ENCODE peak calls at places on chromosome 3, in seven cellular contexts. N is iPS DF 6.9, E is left lung, U is OCI-LY7, G is psoas muscle, C is uterus, L is lower lobe of right lung. B is an unnamed sample.

GRCh38 chr3:170357920-170358854 is 672 bp downstream of the SKIL start:
- DNase-seq in N (no peak), L (peak; percentile 92), G (peak; percentile 90), U (peak; percentile 80), E (peak; percentile 96), C (peak; percentile 85), B (peak; percentile 67)

GRCh38 chr3:134057006-134057832 is 27.5 kb upstream of the SLCO2A1 start:
- DNase-seq in L (no peak), C (no peak), E (no peak), G (no peak), U (no peak), N (no peak), B (no peak)

GRCh38 chr3:14640157-14640562 is 11.4 kb upstream of the CCDC174 start:
- DNase-seq in N (no peak), U (no peak), E (no peak), G (no peak), L (no peak), C (no peak), B (no peak)

GRCh38 chr3:136209921-136210320 is 13.8 kb upstream of the MSL2 start:
- DNase-seq in C (no peak), E (no peak), N (no peak), L (no peak), U (no peak), G (no peak), B (no peak)

GRCh38 chr3:155243512-155243921 is 50.0 kb downstream of the STRIT1 start:
- DNase-seq in L (no peak), N (no peak), E (no peak), U (no peak), G (no peak), C (no peak), B (no peak)

GRCh38 chr3:79602385-79602784 is 165.4 kb downstream of the ROBO1 start:
- DNase-seq in G (no peak), U (no peak), N (no peak), E (no peak), L (no peak), C (no peak), B (no peak)

GRCh38 chr3:40137586-40138295 is 171.8 kb upstream of the EIF1B start:
- DNase-seq in U (no peak), C (no peak), E (no peak), N (no peak), L (no peak), G (no peak), B (no peak)

GRCh38 chr3:24495334-24495994 is 814 bp upstream of the THRB start:
- DNase-seq in L (peak; percentile 77), N (no peak), G (peak; percentile 62), E (peak; percentile 85), C (peak; percentile 42), U (no peak), B (no peak)

GRCh38 chr3:53773586-53774368 is 72.4 kb downstream of the CHDH start:
- DNase-seq in C (peak; percentile 67), E (no peak), L (no peak), N (no peak), U (no peak), G (no peak), B (no peak)

GRCh38 chr3:101762041-101762646 is 16.9 kb upstream of the NXPE3 start:
- DNase-seq in U (no peak), L (no peak), C (no peak), E (no peak), N (no peak), G (no peak), B (no peak)

GRCh38 chr3:101758224-101758623 is 20.8 kb upstream of the NXPE3 start:
- DNase-seq in G (no peak), L (no peak), C (no peak), U (no peak), N (no peak), E (no peak), B (no peak)
- H3K36me3 ChIP-seq in G (peaks cover 66% of the 10 kb centered on the region), L (peaks cover 50% of the 10 kb centered on the region), C (no peaks in the 10 kb centered on the region), U (peaks cover 90% of the 10 kb centered on the region), N (peaks cover 16% of the 10 kb centered on the region), E (peaks cover 50% of the 10 kb centered on the region), B (peaks cover 15% of the 10 kb centered on the region)

GRCh38 chr3:183538475-183538874 is 17.0 kb downstream of the KLHL6 start:
- DNase-seq in C (no peak), U (no peak), G (no peak), N (no peak), E (no peak), L (no peak), B (no peak)

GRCh38 chr3:183541738-183542137 is 13.8 kb downstream of the KLHL6 start:
- DNase-seq in N (no peak), C (no peak), G (no peak), U (no peak), L (no peak), E (peak; percentile 79), B (no peak)

GRCh38 chr3:183540501-183541234 is 14.8 kb downstream of the KLHL6 start:
- DNase-seq in N (no peak), C (no peak), L (peak; percentile 60), G (no peak), E (peak; percentile 84), U (no peak), B (no peak)

GRCh38 chr3:183541235-183541655 is 14.3 kb downstream of the KLHL6 start:
- DNase-seq in E (no peak), C (no peak), N (no peak), U (peak; percentile 51), G (no peak), L (no peak), B (no peak)

DNA sequence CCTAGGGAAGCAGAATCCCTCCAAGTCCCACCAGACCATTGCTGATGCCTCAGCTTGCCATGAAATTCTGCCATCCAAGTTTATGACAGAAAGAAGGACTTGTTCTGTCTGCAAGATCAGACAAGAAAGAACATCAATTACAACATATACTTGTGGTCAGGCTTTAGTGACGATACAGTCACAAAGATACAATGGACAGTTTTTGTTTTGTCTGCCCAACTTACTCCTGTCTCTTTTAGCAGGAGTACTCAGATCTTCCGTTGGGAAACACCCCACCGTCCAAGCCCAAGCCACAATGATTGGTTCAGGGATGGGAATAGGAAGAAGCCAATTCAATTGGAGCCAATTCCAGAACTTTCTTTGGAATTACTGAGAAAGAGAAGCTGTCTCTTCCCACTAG is 15.7 kb downstream of the KLHL6 start:
- DNase-seq in L (no peak), G (no peak), C (no peak), U (no peak), N (no peak), E (no peak), B (no peak)
- H3K4me1 ChIP-seq in L (peaks cover 44% of the 10 kb centered on the region), G (peaks cover 19% of the 10 kb centered on the region), C (no peaks in the 10 kb centered on the region), U (peaks cover 100% of the 10 kb centered on the region), N (peaks cover under 1% of the 10 kb centered on the region), E (peaks cover 68% of the 10 kb centered on the region), B (peaks cover 41% of the 10 kb centered on the region)

GRCh38 chr3:83715307-83715706 is 1243.5 kb upstream of the CADM2 start:
- DNase-seq in U (no peak), G (no peak), C (no peak), E (no peak), L (no peak), N (no peak), B (no peak)
- H3K36me3 ChIP-seq in U (no peaks in the 10 kb centered on the region), G (no peaks in the 10 kb centered on the region), C (no peaks in the 10 kb centered on the region), E (no peaks in the 10 kb centered on the region), L (no peaks in the 10 kb centered on the region), N (no peaks in the 10 kb centered on the region), B (no peaks in the 10 kb centered on the region)

GRCh38 chr3:188164248-188164687 is 10.3 kb downstream of the LPP start:
- DNase-seq in U (no peak), E (no peak), C (no peak), G (no peak), L (no peak), N (no peak), B (no peak)

GRCh38 chr3:188165596-188165995 is 11.6 kb downstream of the LPP start:
- DNase-seq in C (no peak), N (no peak), E (no peak), U (no peak), G (no peak), L (no peak), B (no peak)

GRCh38 chr3:188169826-188170455 is 16.0 kb downstream of the LPP start:
- DNase-seq in L (no peak), C (peak; percentile 77), E (no peak), G (peak; percentile 41), N (no peak), U (no peak), B (no peak)

GRCh38 chr3:188170461-188171459 is 16.8 kb downstream of the LPP start:
- DNase-seq in N (no peak), U (peak; percentile 35), E (no peak), G (no peak), C (no peak), L (no peak), B (no peak)

GRCh38 chr3:188166471-188166870 is 12.5 kb downstream of the LPP start:
- DNase-seq in C (no peak), U (no peak), L (no peak), E (no peak), G (no peak), N (no peak), B (no peak)
- H3K4me1 ChIP-seq in C (peaks cover 4% of the 10 kb centered on the region), U (peaks cover 42% of the 10 kb centered on the region), L (peaks cover 34% of the 10 kb centered on the region), E (peaks cover 26% of the 10 kb centered on the region), G (peaks cover 70% of the 10 kb centered on the region), N (no peaks in the 10 kb centered on the region), B (peaks cover 14% of the 10 kb centered on the region)

GRCh38 chr3:97948351-97949109 is 23.7 kb downstream of the RIOX2 start:
- DNase-seq in C (no peak), N (no peak), U (no peak), L (no peak), E (no peak), G (no peak), B (no peak)
- H3K36me3 ChIP-seq in C (no peaks in the 10 kb centered on the region), N (no peaks in the 10 kb centered on the region), U (peaks cover 93% of the 10 kb centered on the region), L (peaks cover 79% of the 10 kb centered on the region), E (peaks cover 82% of the 10 kb centered on the region), G (peaks cover 98% of the 10 kb centered on the region), B (peaks cover 54% of the 10 kb centered on the region)

GRCh38 chr3:45143673-45144670 is 2.2 kb downstream of the CDCP1 start:
- DNase-seq in N (no peak), G (no peak), E (no peak), U (no peak), L (no peak), C (no peak), B (no peak)
- H3K4me1 ChIP-seq in N (peaks cover 1% of the 10 kb centered on the region), G (peaks cover 9% of the 10 kb centered on the region), E (peaks cover 42% of the 10 kb centered on the region), U (no peaks in the 10 kb centered on the region), L (peaks cover 28% of the 10 kb centered on the region), C (peaks cover 4% of the 10 kb centered on the region), B (peaks cover 9% of the 10 kb centered on the region)